ENCODE peak calls at places on chromosome 5, in eight cellular contexts. N is CD4-positive, alpha-beta memory T cell; M is lung microvascular endothelial cell; P is stimulated activated CD4-positive, alpha-beta T cell treated with anti-CD3 and anti-CD28 coated beads, TNF-alpha, amount 100 ng/mL, for 4 hours; V is coronary artery; J is stimulated activated effector memory CD8-positive, alpha-beta T cell treated with anti-CD3 and anti-CD28 coated beads, Interleukin-12 subunit alpha, Interleukin-12 subunit beta, amount 100 ng/mL, for 72 hours; X is breast epithelium; S is CD8-positive, alpha-beta memory T cell. U is an unnamed sample.
A peak's percentile ranks its signal among the peaks of the same experiment; 100 is the strongest.

GRCh38 chr5:137618476-137618875 is 117.4 kb downstream of the KLHL3 start:
- DNase-seq in N (no peak), M (no peak), P (no peak), V (no peak), J (no peak), X (no peak), S (no peak), U (no peak)

GRCh38 chr5:167653645-167654106 is 637.8 kb upstream of the WWC1 start:
- DNase-seq in N (no peak), M (no peak), P (no peak), V (no peak), J (no peak), X (no peak), S (no peak), U (no peak)

GRCh38 chr5:61737991-61738390 is 405.9 kb downstream of the ZSWIM6 start:
- DNase-seq in N (no peak), M (no peak), P (no peak), V (no peak), J (no peak), X (no peak), S (no peak), U (no peak)

GRCh38 chr5:75051217-75051751 is 1.1 kb downstream of the GCNT4 start:
- DNase-seq in N (peak; percentile 25), M (no peak), P (no peak), V (no peak), J (no peak), X (no peak), S (peak; percentile 23), U (no peak)

GRCh38 chr5:1963358-1963757 is 80.6 kb upstream of the IRX4 start:
- DNase-seq in N (no peak), M (no peak), P (no peak), V (no peak), J (no peak), X (no peak), S (no peak), U (no peak)

GRCh38 chr5:78829811-78830499 is 155.2 kb downstream of the ARSB start:
- DNase-seq in N (no peak), M (no peak), P (no peak), V (no peak), J (no peak), X (no peak), S (no peak), U (no peak)

GRCh38 chr5:151799407-151799806 is 27.7 kb downstream of the G3BP1 start:
- DNase-seq in N (no peak), M (peak; percentile 70), P (no peak), V (no peak), J (no peak), X (no peak), S (no peak), U (no peak)

GRCh38 chr5:139897342-139897741 is 101.7 kb downstream of the PSD2 start:
- DNase-seq in N (no peak), M (no peak), P (no peak), V (no peak), J (no peak), X (no peak), S (peak; percentile 7), U (no peak)

GRCh38 chr5:142512041-142512679 is 173.7 kb downstream of the FGF1 start:
- DNase-seq in N (no peak), M (no peak), P (no peak), V (no peak), J (no peak), X (no peak), S (no peak), U (no peak)

GRCh38 chr5:43418561-43418960 is 6.4 kb upstream of the CCL28 start:
- DNase-seq in N (no peak), M (no peak), P (no peak), V (no peak), J (no peak), X (no peak), S (no peak), U (no peak)

GRCh38 chr5:156534086-156534485 is 207.1 kb downstream of the SGCD start:
- DNase-seq in N (no peak), M (no peak), P (no peak), V (no peak), J (no peak), X (no peak), S (no peak), U (no peak)

GRCh38 chr5:142719836-142720330 is 34.0 kb upstream of the FGF1 start:
- DNase-seq in N (no peak), M (no peak), P (no peak), V (no peak), J (no peak), X (no peak), S (no peak), U (no peak)

GRCh38 chr5:31496301-31496700 is 35.6 kb downstream of the DROSHA start:
- DNase-seq in N (no peak), M (no peak), P (no peak), V (no peak), J (no peak), X (no peak), S (no peak), U (no peak)

GRCh38 chr5:173228639-173229380 is 6.2 kb downstream of the NKX2-5 start:
- DNase-seq in N (no peak), M (peak; percentile 24), P (no peak), V (no peak), J (no peak), X (no peak), S (no peak), U (no peak)

GRCh38 chr5:42756630-42757601 is at the start of gene CCDC152:
- DNase-seq in N (peak; percentile 35), M (no peak), P (peak; percentile 24), V (no peak), J (peak; percentile 17), X (no peak), S (peak; percentile 36), U (peak; percentile 7)

GRCh38 chr5:3657364-3658003 is 61.9 kb downstream of the IRX1 start:
- DNase-seq in N (no peak), M (no peak), P (no peak), V (no peak), J (no peak), X (no peak), S (no peak), U (no peak)

GRCh38 chr5:104355350-104355749 is 792.8 kb upstream of the NUDT12 start:
- DNase-seq in N (no peak), M (no peak), P (no peak), V (no peak), J (no peak), X (no peak), S (no peak), U (no peak)

GRCh38 chr5:143955140-143955539 is 143.2 kb downstream of the HMHB1 start:
- DNase-seq in N (no peak), M (peak; percentile 17), P (no peak), V (no peak), J (no peak), X (no peak), S (no peak), U (no peak)

GRCh38 chr5:143008809-143009521 is 238.8 kb downstream of the ARHGAP26 start:
- DNase-seq in N (peak; percentile 87), M (peak; percentile 99), P (no peak), V (no peak), J (peak; percentile 63), X (no peak), S (peak; percentile 94), U (peak; percentile 67)

GRCh38 chr5:172881691-172882370 is 47.8 kb downstream of the ERGIC1 start:
- DNase-seq in N (no peak), M (peak; percentile 88), P (no peak), V (no peak), J (peak; percentile 20), X (no peak), S (no peak), U (no peak)

U was measured in naive B cell.